ENCODE peak calls at places on chromosome 20, in five cellular contexts. I, M, Z, W and Y are unnamed samples.

GRCh38 chr20:7696311-7696710 is 243.9 kb downstream of the HAO1 start:
- DNase-seq in I (no peak), W (no peak), Z (no peak), M (no peak), Y (no peak)

GRCh38 chr20:25389858-25390537 is 637 bp downstream of the ABHD12 start:
- DNase-seq in W (no peak), Z (no peak), I (no peak), M (peak), Y (peak)

GRCh38 chr20:63363981-63364536 is 2.9 kb upstream of the CHRNA4 start:
- DNase-seq in Z (no peak), I (no peak), W (no peak), M (no peak), Y (no peak)

GRCh38 chr20:18783385-18783959 is 30.1 kb upstream of the SCP2D1 start:
- DNase-seq in Z (no peak), W (no peak), M (no peak), I (no peak), Y (no peak)

GRCh38 chr20:48905322-48905647 is 16.2 kb upstream of the ARFGEF2 start:
- DNase-seq in Z (no peak), W (no peak), I (no peak), M (no peak), Y (no peak)

GRCh38 chr20:37907677-37908397 is 4.9 kb downstream of the VSTM2L start:
- DNase-seq in W (peak), M (no peak), I (peak), Z (peak), Y (peak)

GRCh38 chr20:2603816-2604505 is 48.5 kb upstream of the NOP56 start:
- DNase-seq in I (no peak), M (no peak), Z (no peak), W (peak), Y (no peak)

GRCh38 chr20:6178537-6178936 is 55.7 kb upstream of the FERMT1 start:
- DNase-seq in Z (peak), M (peak), I (peak), W (peak), Y (peak)

GRCh38 chr20:22373164-22373895 is 211.0 kb downstream of the FOXA2 start:
- DNase-seq in M (no peak), Z (no peak), I (no peak), W (no peak), Y (no peak)

GRCh38 chr20:32510120-32510600 is 75.0 kb downstream of the NOL4L start:
- DNase-seq in I (no peak), Z (no peak), W (no peak), M (no peak), Y (peak)

GRCh38 chr20:49595811-49596545 is 28.0 kb upstream of the PTGIS start:
- DNase-seq in W (no peak), M (no peak), Z (peak), I (peak), Y (no peak)

GRCh38 chr20:33666293-33667244 is at the start of gene ACTL10:
- DNase-seq in I (peak), M (peak), Z (peak), W (no peak), Y (peak)